ENCODE peak calls at places on chromosomes 7 and 10, in ten cellular contexts. E is GM04504; Q is IMR-90; Z is amniotic stem cell; V is ACHN; A is anterior cingulate cortex; W is stimulated activated CD8-positive, alpha-beta memory T cell treated with anti-CD3 and anti-CD28 coated beads, Interleukin-7, amount 100 ng/mL, for 4 hours; P is psoas muscle; T is esophagus muscularis mucosa; U is activated CD4-positive, alpha-beta T cell treated with anti-CD3 and anti-CD28 coated beads for 24 hours. L is an unnamed sample.

GRCh38 chr10:12847361-12847975 is 154.0 kb downstream of the CCDC3 start:
- DNase-seq in E (no peak), Q (no peak), Z (no peak), V (no peak), A (no peak), W (no peak), P (no peak), T (no peak), U (no peak), L (no peak)

GRCh38 chr10:125578658-125579315 is 104.2 kb downstream of the TEX36 start:
- DNase-seq in E (no peak), Q (no peak), Z (no peak), V (no peak), A (no peak), W (no peak), P (no peak), T (peak), U (no peak), L (no peak)

GRCh38 chr10:30583778-30584415 is 45.7 kb downstream of the LYZL2 start:
- DNase-seq in E (peak), Q (peak), Z (no peak), V (peak), A (no peak), W (no peak), P (peak), T (peak), U (no peak), L (peak)

GRCh38 chr10:71735709-71736569 is 16.4 kb upstream of the C10orf105 start:
- DNase-seq in E (no peak), Q (no peak), Z (no peak), V (no peak), A (no peak), W (peak), P (no peak), T (no peak), U (no peak), L (no peak)

GRCh38 chr7:106063692-106064091 is 48.4 kb downstream of the SYPL1 start:
- DNase-seq in E (no peak), Q (no peak), Z (no peak), V (no peak), A (no peak), W (no peak), P (no peak), T (peak), U (no peak), L (no peak)

GRCh38 chr10:14723052-14723689 is 51.5 kb downstream of the FAM107B start:
- DNase-seq in E (no peak), Q (no peak), Z (no peak), V (no peak), A (no peak), W (peak), P (no peak), T (no peak), U (no peak), L (no peak)

GRCh38 chr7:627661-628027 is 98.9 kb upstream of the DNAAF5 start:
- DNase-seq in E (no peak), Q (no peak), Z (no peak), V (no peak), A (no peak), W (no peak), P (no peak), T (no peak), U (no peak), L (no peak)

GRCh38 chr10:71157435-71157834 is 54.9 kb upstream of the UNC5B start:
- DNase-seq in E (no peak), Q (no peak), Z (no peak), V (no peak), A (no peak), W (no peak), P (no peak), T (no peak), U (no peak), L (no peak)

L was measured in GM03348.